ENCODE peak calls at places on chromosomes 2 and 18, in six cellular contexts. One of them, this sample, is unnamed.

GRCh38 chr2:102141915-102142828 is at the start of gene IL1R1:
- DNase-seq in effector memory CD8-positive, alpha-beta T cell: no peak
- DNase-seq in cardiac fibroblast: peak; percentile 70
- DNase-seq in activated effector memory CD4-positive, alpha-beta T cell treated with anti-CD3 and anti-CD28 coated beads, Interleukin-2, amount 50 U/mL, for 16 hours: no peak
- DNase-seq in fibroblast of mammary gland: peak; percentile 70
- DNase-seq in stimulated activated CD8-positive, alpha-beta memory T cell treated with anti-CD3 and anti-CD28 coated beads, Interleukin-4, amount 100 ng/mL, for 24 hours: no peak
- DNase-seq in this sample: peak; percentile 77

GRCh38 chr2:127208313-127208712 is 11.8 kb downstream of the CYP27C1 start:
- DNase-seq in effector memory CD8-positive, alpha-beta T cell: no peak
- DNase-seq in stimulated activated CD8-positive, alpha-beta memory T cell treated with anti-CD3 and anti-CD28 coated beads, Interleukin-4, amount 100 ng/mL, for 24 hours: no peak
- DNase-seq in cardiac fibroblast: no peak
- DNase-seq in activated effector memory CD4-positive, alpha-beta T cell treated with anti-CD3 and anti-CD28 coated beads, Interleukin-2, amount 50 U/mL, for 16 hours: no peak
- DNase-seq in fibroblast of mammary gland: no peak
- DNase-seq in this sample: no peak

GRCh38 chr2:55887906-55888625 is 35.5 kb downstream of the EFEMP1 start:
- DNase-seq in effector memory CD8-positive, alpha-beta T cell: no peak
- DNase-seq in cardiac fibroblast: peak; percentile 96
- DNase-seq in fibroblast of mammary gland: peak; percentile 99
- DNase-seq in activated effector memory CD4-positive, alpha-beta T cell treated with anti-CD3 and anti-CD28 coated beads, Interleukin-2, amount 50 U/mL, for 16 hours: no peak
- DNase-seq in stimulated activated CD8-positive, alpha-beta memory T cell treated with anti-CD3 and anti-CD28 coated beads, Interleukin-4, amount 100 ng/mL, for 24 hours: no peak
- DNase-seq in this sample: peak; percentile 29

GRCh38 chr2:45024600-45025291 is 15.5 kb upstream of the SIX2 start:
- DNase-seq in effector memory CD8-positive, alpha-beta T cell: no peak
- DNase-seq in fibroblast of mammary gland: peak; percentile 95
- DNase-seq in stimulated activated CD8-positive, alpha-beta memory T cell treated with anti-CD3 and anti-CD28 coated beads, Interleukin-4, amount 100 ng/mL, for 24 hours: no peak
- DNase-seq in cardiac fibroblast: peak; percentile 97
- DNase-seq in activated effector memory CD4-positive, alpha-beta T cell treated with anti-CD3 and anti-CD28 coated beads, Interleukin-2, amount 50 U/mL, for 16 hours: no peak
- DNase-seq in this sample: peak; percentile 75

GRCh38 chr2:163657257-163657656 is 78.6 kb downstream of the FIGN start:
- DNase-seq in effector memory CD8-positive, alpha-beta T cell: no peak
- DNase-seq in fibroblast of mammary gland: peak; percentile 80
- DNase-seq in cardiac fibroblast: peak; percentile 82
- DNase-seq in stimulated activated CD8-positive, alpha-beta memory T cell treated with anti-CD3 and anti-CD28 coated beads, Interleukin-4, amount 100 ng/mL, for 24 hours: no peak
- DNase-seq in activated effector memory CD4-positive, alpha-beta T cell treated with anti-CD3 and anti-CD28 coated beads, Interleukin-2, amount 50 U/mL, for 16 hours: no peak
- DNase-seq in this sample: no peak

GRCh38 chr2:108304975-108305374 is 16.3 kb downstream of the SULT1C2 start:
- DNase-seq in cardiac fibroblast: no peak
- DNase-seq in effector memory CD8-positive, alpha-beta T cell: no peak
- DNase-seq in stimulated activated CD8-positive, alpha-beta memory T cell treated with anti-CD3 and anti-CD28 coated beads, Interleukin-4, amount 100 ng/mL, for 24 hours: no peak
- DNase-seq in activated effector memory CD4-positive, alpha-beta T cell treated with anti-CD3 and anti-CD28 coated beads, Interleukin-2, amount 50 U/mL, for 16 hours: no peak
- DNase-seq in fibroblast of mammary gland: no peak
- DNase-seq in this sample: no peak

GRCh38 chr2:49248506-49248905 is 94.2 kb upstream of the FSHR start:
- DNase-seq in cardiac fibroblast: peak; percentile 98
- DNase-seq in activated effector memory CD4-positive, alpha-beta T cell treated with anti-CD3 and anti-CD28 coated beads, Interleukin-2, amount 50 U/mL, for 16 hours: no peak
- DNase-seq in effector memory CD8-positive, alpha-beta T cell: no peak
- DNase-seq in stimulated activated CD8-positive, alpha-beta memory T cell treated with anti-CD3 and anti-CD28 coated beads, Interleukin-4, amount 100 ng/mL, for 24 hours: no peak
- DNase-seq in fibroblast of mammary gland: peak; percentile 98
- DNase-seq in this sample: peak; percentile 36

GRCh38 chr2:27903649-27904544 is 13.4 kb downstream of the BABAM2 start:
- DNase-seq in fibroblast of mammary gland: peak; percentile 82
- DNase-seq in cardiac fibroblast: peak; percentile 86
- DNase-seq in effector memory CD8-positive, alpha-beta T cell: no peak
- DNase-seq in stimulated activated CD8-positive, alpha-beta memory T cell treated with anti-CD3 and anti-CD28 coated beads, Interleukin-4, amount 100 ng/mL, for 24 hours: no peak
- DNase-seq in activated effector memory CD4-positive, alpha-beta T cell treated with anti-CD3 and anti-CD28 coated beads, Interleukin-2, amount 50 U/mL, for 16 hours: no peak
- DNase-seq in this sample: no peak

GRCh38 chr2:6027066-6027465 is 334.9 kb downstream of the SOX11 start:
- DNase-seq in cardiac fibroblast: no peak
- DNase-seq in fibroblast of mammary gland: no peak
- DNase-seq in activated effector memory CD4-positive, alpha-beta T cell treated with anti-CD3 and anti-CD28 coated beads, Interleukin-2, amount 50 U/mL, for 16 hours: no peak
- DNase-seq in effector memory CD8-positive, alpha-beta T cell: no peak
- DNase-seq in stimulated activated CD8-positive, alpha-beta memory T cell treated with anti-CD3 and anti-CD28 coated beads, Interleukin-4, amount 100 ng/mL, for 24 hours: no peak
- DNase-seq in this sample: no peak

GRCh38 chr2:38925982-38926381 is 36.3 kb downstream of the ARHGEF33 start:
- DNase-seq in activated effector memory CD4-positive, alpha-beta T cell treated with anti-CD3 and anti-CD28 coated beads, Interleukin-2, amount 50 U/mL, for 16 hours: no peak
- DNase-seq in effector memory CD8-positive, alpha-beta T cell: no peak
- DNase-seq in stimulated activated CD8-positive, alpha-beta memory T cell treated with anti-CD3 and anti-CD28 coated beads, Interleukin-4, amount 100 ng/mL, for 24 hours: no peak
- DNase-seq in fibroblast of mammary gland: no peak
- DNase-seq in cardiac fibroblast: no peak
- DNase-seq in this sample: no peak

GRCh38 chr2:149169653-149170052 is 131.2 kb downstream of the LYPD6B start:
- DNase-seq in fibroblast of mammary gland: no peak
- DNase-seq in stimulated activated CD8-positive, alpha-beta memory T cell treated with anti-CD3 and anti-CD28 coated beads, Interleukin-4, amount 100 ng/mL, for 24 hours: no peak
- DNase-seq in activated effector memory CD4-positive, alpha-beta T cell treated with anti-CD3 and anti-CD28 coated beads, Interleukin-2, amount 50 U/mL, for 16 hours: no peak
- DNase-seq in cardiac fibroblast: no peak
- DNase-seq in effector memory CD8-positive, alpha-beta T cell: no peak
- DNase-seq in this sample: no peak

GRCh38 chr2:241009601-241010530 is 11.4 kb downstream of the SNED1 start:
- DNase-seq in effector memory CD8-positive, alpha-beta T cell: no peak
- DNase-seq in cardiac fibroblast: peak; percentile 82
- DNase-seq in fibroblast of mammary gland: peak; percentile 82
- DNase-seq in activated effector memory CD4-positive, alpha-beta T cell treated with anti-CD3 and anti-CD28 coated beads, Interleukin-2, amount 50 U/mL, for 16 hours: peak; percentile 71
- DNase-seq in stimulated activated CD8-positive, alpha-beta memory T cell treated with anti-CD3 and anti-CD28 coated beads, Interleukin-4, amount 100 ng/mL, for 24 hours: peak; percentile 21
- DNase-seq in this sample: peak; percentile 63

GRCh38 chr2:30232027-30232800 is 880 bp downstream of the LBH start:
- DNase-seq in activated effector memory CD4-positive, alpha-beta T cell treated with anti-CD3 and anti-CD28 coated beads, Interleukin-2, amount 50 U/mL, for 16 hours: peak; percentile 92
- DNase-seq in stimulated activated CD8-positive, alpha-beta memory T cell treated with anti-CD3 and anti-CD28 coated beads, Interleukin-4, amount 100 ng/mL, for 24 hours: peak; percentile 61
- DNase-seq in fibroblast of mammary gland: no peak
- DNase-seq in cardiac fibroblast: peak; percentile 38
- DNase-seq in effector memory CD8-positive, alpha-beta T cell: peak; percentile 83
- DNase-seq in this sample: peak; percentile 73

GRCh38 chr2:217438136-217438535 is 564.7 kb downstream of the TNS1 start:
- DNase-seq in effector memory CD8-positive, alpha-beta T cell: no peak
- DNase-seq in activated effector memory CD4-positive, alpha-beta T cell treated with anti-CD3 and anti-CD28 coated beads, Interleukin-2, amount 50 U/mL, for 16 hours: no peak
- DNase-seq in cardiac fibroblast: no peak
- DNase-seq in stimulated activated CD8-positive, alpha-beta memory T cell treated with anti-CD3 and anti-CD28 coated beads, Interleukin-4, amount 100 ng/mL, for 24 hours: no peak
- DNase-seq in fibroblast of mammary gland: peak; percentile 37
- DNase-seq in this sample: no peak

GRCh38 chr2:240197439-240198139 is 57.1 kb upstream of the OTOS start:
- DNase-seq in cardiac fibroblast: no peak
- DNase-seq in effector memory CD8-positive, alpha-beta T cell: no peak
- DNase-seq in activated effector memory CD4-positive, alpha-beta T cell treated with anti-CD3 and anti-CD28 coated beads, Interleukin-2, amount 50 U/mL, for 16 hours: no peak
- DNase-seq in fibroblast of mammary gland: no peak
- DNase-seq in stimulated activated CD8-positive, alpha-beta memory T cell treated with anti-CD3 and anti-CD28 coated beads, Interleukin-4, amount 100 ng/mL, for 24 hours: no peak
- DNase-seq in this sample: no peak

GRCh38 chr18:11020454-11020853 is 128.9 kb downstream of the PIEZO2 start:
- DNase-seq in activated effector memory CD4-positive, alpha-beta T cell treated with anti-CD3 and anti-CD28 coated beads, Interleukin-2, amount 50 U/mL, for 16 hours: no peak
- DNase-seq in fibroblast of mammary gland: no peak
- DNase-seq in effector memory CD8-positive, alpha-beta T cell: no peak
- DNase-seq in cardiac fibroblast: no peak
- DNase-seq in stimulated activated CD8-positive, alpha-beta memory T cell treated with anti-CD3 and anti-CD28 coated beads, Interleukin-4, amount 100 ng/mL, for 24 hours: no peak
- DNase-seq in this sample: no peak

GRCh38 chr2:23435250-23436035 is 50.5 kb downstream of the KLHL29 start:
- DNase-seq in cardiac fibroblast: no peak
- DNase-seq in fibroblast of mammary gland: no peak
- DNase-seq in effector memory CD8-positive, alpha-beta T cell: no peak
- DNase-seq in activated effector memory CD4-positive, alpha-beta T cell treated with anti-CD3 and anti-CD28 coated beads, Interleukin-2, amount 50 U/mL, for 16 hours: no peak
- DNase-seq in stimulated activated CD8-positive, alpha-beta memory T cell treated with anti-CD3 and anti-CD28 coated beads, Interleukin-4, amount 100 ng/mL, for 24 hours: no peak
- DNase-seq in this sample: no peak

GRCh38 chr2:233602076-233602475 is 15.4 kb upstream of the UGT1A8 start:
- DNase-seq in activated effector memory CD4-positive, alpha-beta T cell treated with anti-CD3 and anti-CD28 coated beads, Interleukin-2, amount 50 U/mL, for 16 hours: no peak
- DNase-seq in fibroblast of mammary gland: no peak
- DNase-seq in effector memory CD8-positive, alpha-beta T cell: no peak
- DNase-seq in cardiac fibroblast: no peak
- DNase-seq in stimulated activated CD8-positive, alpha-beta memory T cell treated with anti-CD3 and anti-CD28 coated beads, Interleukin-4, amount 100 ng/mL, for 24 hours: no peak
- DNase-seq in this sample: no peak

GRCh38 chr2:168424112-168424951 is 31.7 kb upstream of the CERS6 start:
- DNase-seq in cardiac fibroblast: no peak
- DNase-seq in activated effector memory CD4-positive, alpha-beta T cell treated with anti-CD3 and anti-CD28 coated beads, Interleukin-2, amount 50 U/mL, for 16 hours: no peak
- DNase-seq in effector memory CD8-positive, alpha-beta T cell: no peak
- DNase-seq in stimulated activated CD8-positive, alpha-beta memory T cell treated with anti-CD3 and anti-CD28 coated beads, Interleukin-4, amount 100 ng/mL, for 24 hours: no peak
- DNase-seq in fibroblast of mammary gland: peak; percentile 60
- DNase-seq in this sample: no peak

GRCh38 chr2:217861334-217861877 is 141.4 kb downstream of the TNS1 start:
- DNase-seq in effector memory CD8-positive, alpha-beta T cell: no peak
- DNase-seq in activated effector memory CD4-positive, alpha-beta T cell treated with anti-CD3 and anti-CD28 coated beads, Interleukin-2, amount 50 U/mL, for 16 hours: no peak
- DNase-seq in stimulated activated CD8-positive, alpha-beta memory T cell treated with anti-CD3 and anti-CD28 coated beads, Interleukin-4, amount 100 ng/mL, for 24 hours: no peak
- DNase-seq in cardiac fibroblast: no peak
- DNase-seq in fibroblast of mammary gland: no peak
- DNase-seq in this sample: no peak

GRCh38 chr2:84963692-84964405 is 7.1 kb upstream of the KCMF1 start:
- DNase-seq in activated effector memory CD4-positive, alpha-beta T cell treated with anti-CD3 and anti-CD28 coated beads, Interleukin-2, amount 50 U/mL, for 16 hours: no peak
- DNase-seq in stimulated activated CD8-positive, alpha-beta memory T cell treated with anti-CD3 and anti-CD28 coated beads, Interleukin-4, amount 100 ng/mL, for 24 hours: no peak
- DNase-seq in cardiac fibroblast: peak; percentile 91
- DNase-seq in fibroblast of mammary gland: peak; percentile 97
- DNase-seq in effector memory CD8-positive, alpha-beta T cell: no peak
- DNase-seq in this sample: peak; percentile 56

GRCh38 chr2:88671786-88672427 is 19.6 kb upstream of the RPIA start:
- DNase-seq in stimulated activated CD8-positive, alpha-beta memory T cell treated with anti-CD3 and anti-CD28 coated beads, Interleukin-4, amount 100 ng/mL, for 24 hours: no peak
- DNase-seq in effector memory CD8-positive, alpha-beta T cell: peak; percentile 25
- DNase-seq in fibroblast of mammary gland: peak; percentile 71
- DNase-seq in activated effector memory CD4-positive, alpha-beta T cell treated with anti-CD3 and anti-CD28 coated beads, Interleukin-2, amount 50 U/mL, for 16 hours: no peak
- DNase-seq in cardiac fibroblast: peak; percentile 74
- DNase-seq in this sample: peak; percentile 41

GRCh38 chr18:46071615-46071893 is 506 bp downstream of the PSTPIP2 start:
- DNase-seq in stimulated activated CD8-positive, alpha-beta memory T cell treated with anti-CD3 and anti-CD28 coated beads, Interleukin-4, amount 100 ng/mL, for 24 hours: no peak
- DNase-seq in fibroblast of mammary gland: no peak
- DNase-seq in cardiac fibroblast: no peak
- DNase-seq in activated effector memory CD4-positive, alpha-beta T cell treated with anti-CD3 and anti-CD28 coated beads, Interleukin-2, amount 50 U/mL, for 16 hours: no peak
- DNase-seq in effector memory CD8-positive, alpha-beta T cell: no peak
- DNase-seq in this sample: no peak

GRCh38 chr2:65186872-65187851 is 40.5 kb upstream of the ACTR2 start:
- DNase-seq in fibroblast of mammary gland: peak; percentile 78
- DNase-seq in effector memory CD8-positive, alpha-beta T cell: peak; percentile 60
- DNase-seq in stimulated activated CD8-positive, alpha-beta memory T cell treated with anti-CD3 and anti-CD28 coated beads, Interleukin-4, amount 100 ng/mL, for 24 hours: peak; percentile 47
- DNase-seq in cardiac fibroblast: peak; percentile 84
- DNase-seq in activated effector memory CD4-positive, alpha-beta T cell treated with anti-CD3 and anti-CD28 coated beads, Interleukin-2, amount 50 U/mL, for 16 hours: peak; percentile 85
- DNase-seq in this sample: peak; percentile 85

GRCh38 chr2:157986761-157987160 is 110.6 kb upstream of the ACVR1 start:
- DNase-seq in activated effector memory CD4-positive, alpha-beta T cell treated with anti-CD3 and anti-CD28 coated beads, Interleukin-2, amount 50 U/mL, for 16 hours: no peak
- DNase-seq in effector memory CD8-positive, alpha-beta T cell: no peak
- DNase-seq in stimulated activated CD8-positive, alpha-beta memory T cell treated with anti-CD3 and anti-CD28 coated beads, Interleukin-4, amount 100 ng/mL, for 24 hours: no peak
- DNase-seq in cardiac fibroblast: no peak
- DNase-seq in fibroblast of mammary gland: no peak
- DNase-seq in this sample: no peak

GRCh38 chr2:160406591-160407392 is 86.8 kb downstream of the RBMS1 start:
- DNase-seq in cardiac fibroblast: peak; percentile 83
- DNase-seq in fibroblast of mammary gland: peak; percentile 77
- DNase-seq in activated effector memory CD4-positive, alpha-beta T cell treated with anti-CD3 and anti-CD28 coated beads, Interleukin-2, amount 50 U/mL, for 16 hours: peak; percentile 87
- DNase-seq in effector memory CD8-positive, alpha-beta T cell: peak; percentile 75
- DNase-seq in stimulated activated CD8-positive, alpha-beta memory T cell treated with anti-CD3 and anti-CD28 coated beads, Interleukin-4, amount 100 ng/mL, for 24 hours: peak; percentile 52
- DNase-seq in this sample: no peak

GRCh38 chr2:10303634-10304378 is 1.1 kb downstream of the HPCAL1 start:
- DNase-seq in activated effector memory CD4-positive, alpha-beta T cell treated with anti-CD3 and anti-CD28 coated beads, Interleukin-2, amount 50 U/mL, for 16 hours: peak; percentile 80
- DNase-seq in effector memory CD8-positive, alpha-beta T cell: peak; percentile 55
- DNase-seq in cardiac fibroblast: peak; percentile 28
- DNase-seq in stimulated activated CD8-positive, alpha-beta memory T cell treated with anti-CD3 and anti-CD28 coated beads, Interleukin-4, amount 100 ng/mL, for 24 hours: no peak
- DNase-seq in fibroblast of mammary gland: peak; percentile 54
- DNase-seq in this sample: peak; percentile 67

GRCh38 chr2:227115761-227116160 is 48.2 kb downstream of the COL4A4 start:
- DNase-seq in fibroblast of mammary gland: peak; percentile 89
- DNase-seq in cardiac fibroblast: no peak
- DNase-seq in stimulated activated CD8-positive, alpha-beta memory T cell treated with anti-CD3 and anti-CD28 coated beads, Interleukin-4, amount 100 ng/mL, for 24 hours: no peak
- DNase-seq in activated effector memory CD4-positive, alpha-beta T cell treated with anti-CD3 and anti-CD28 coated beads, Interleukin-2, amount 50 U/mL, for 16 hours: no peak
- DNase-seq in effector memory CD8-positive, alpha-beta T cell: no peak
- DNase-seq in this sample: no peak

GRCh38 chr18:58601468-58602266 is 27.2 kb downstream of the ALPK2 start:
- DNase-seq in fibroblast of mammary gland: no peak
- DNase-seq in effector memory CD8-positive, alpha-beta T cell: no peak
- DNase-seq in stimulated activated CD8-positive, alpha-beta memory T cell treated with anti-CD3 and anti-CD28 coated beads, Interleukin-4, amount 100 ng/mL, for 24 hours: no peak
- DNase-seq in activated effector memory CD4-positive, alpha-beta T cell treated with anti-CD3 and anti-CD28 coated beads, Interleukin-2, amount 50 U/mL, for 16 hours: no peak
- DNase-seq in cardiac fibroblast: no peak
- DNase-seq in this sample: no peak

GRCh38 chr2:58419983-58420382 is 178.9 kb upstream of the FANCL start:
- DNase-seq in stimulated activated CD8-positive, alpha-beta memory T cell treated with anti-CD3 and anti-CD28 coated beads, Interleukin-4, amount 100 ng/mL, for 24 hours: no peak
- DNase-seq in fibroblast of mammary gland: no peak
- DNase-seq in cardiac fibroblast: no peak
- DNase-seq in effector memory CD8-positive, alpha-beta T cell: no peak
- DNase-seq in activated effector memory CD4-positive, alpha-beta T cell treated with anti-CD3 and anti-CD28 coated beads, Interleukin-2, amount 50 U/mL, for 16 hours: no peak
- DNase-seq in this sample: no peak

GRCh38 chr2:111216811-111217652 is 96.3 kb downstream of the BCL2L11 start:
- DNase-seq in effector memory CD8-positive, alpha-beta T cell: no peak
- DNase-seq in stimulated activated CD8-positive, alpha-beta memory T cell treated with anti-CD3 and anti-CD28 coated beads, Interleukin-4, amount 100 ng/mL, for 24 hours: no peak
- DNase-seq in fibroblast of mammary gland: no peak
- DNase-seq in cardiac fibroblast: no peak
- DNase-seq in activated effector memory CD4-positive, alpha-beta T cell treated with anti-CD3 and anti-CD28 coated beads, Interleukin-2, amount 50 U/mL, for 16 hours: no peak
- DNase-seq in this sample: no peak

GRCh38 chr2:230472619-230473018 is 56.6 kb downstream of the SP100 start:
- DNase-seq in activated effector memory CD4-positive, alpha-beta T cell treated with anti-CD3 and anti-CD28 coated beads, Interleukin-2, amount 50 U/mL, for 16 hours: peak; percentile 68
- DNase-seq in stimulated activated CD8-positive, alpha-beta memory T cell treated with anti-CD3 and anti-CD28 coated beads, Interleukin-4, amount 100 ng/mL, for 24 hours: peak; percentile 8
- DNase-seq in fibroblast of mammary gland: peak; percentile 91
- DNase-seq in effector memory CD8-positive, alpha-beta T cell: no peak
- DNase-seq in cardiac fibroblast: peak; percentile 92
- DNase-seq in this sample: no peak

GRCh38 chr2:235320341-235320740 is 173.5 kb upstream of the AGAP1 start:
- DNase-seq in stimulated activated CD8-positive, alpha-beta memory T cell treated with anti-CD3 and anti-CD28 coated beads, Interleukin-4, amount 100 ng/mL, for 24 hours: no peak
- DNase-seq in effector memory CD8-positive, alpha-beta T cell: no peak
- DNase-seq in activated effector memory CD4-positive, alpha-beta T cell treated with anti-CD3 and anti-CD28 coated beads, Interleukin-2, amount 50 U/mL, for 16 hours: no peak
- DNase-seq in cardiac fibroblast: no peak
- DNase-seq in fibroblast of mammary gland: no peak
- DNase-seq in this sample: no peak

GRCh38 chr2:172693529-172694185 is 42.0 kb upstream of the RAPGEF4 start:
- DNase-seq in stimulated activated CD8-positive, alpha-beta memory T cell treated with anti-CD3 and anti-CD28 coated beads, Interleukin-4, amount 100 ng/mL, for 24 hours: no peak
- DNase-seq in cardiac fibroblast: peak; percentile 28
- DNase-seq in effector memory CD8-positive, alpha-beta T cell: no peak
- DNase-seq in fibroblast of mammary gland: peak; percentile 33
- DNase-seq in activated effector memory CD4-positive, alpha-beta T cell treated with anti-CD3 and anti-CD28 coated beads, Interleukin-2, amount 50 U/mL, for 16 hours: no peak
- DNase-seq in this sample: no peak

GRCh38 chr2:189076131-189076530 is 102.0 kb downstream of the COL3A1 start:
- DNase-seq in fibroblast of mammary gland: no peak
- DNase-seq in cardiac fibroblast: no peak
- DNase-seq in effector memory CD8-positive, alpha-beta T cell: no peak
- DNase-seq in stimulated activated CD8-positive, alpha-beta memory T cell treated with anti-CD3 and anti-CD28 coated beads, Interleukin-4, amount 100 ng/mL, for 24 hours: no peak
- DNase-seq in activated effector memory CD4-positive, alpha-beta T cell treated with anti-CD3 and anti-CD28 coated beads, Interleukin-2, amount 50 U/mL, for 16 hours: no peak
- DNase-seq in this sample: no peak

GRCh38 chr2:182616471-182617393 is 99.3 kb upstream of the DNAJC10 start:
- DNase-seq in activated effector memory CD4-positive, alpha-beta T cell treated with anti-CD3 and anti-CD28 coated beads, Interleukin-2, amount 50 U/mL, for 16 hours: no peak
- DNase-seq in effector memory CD8-positive, alpha-beta T cell: no peak
- DNase-seq in fibroblast of mammary gland: peak; percentile 88
- DNase-seq in cardiac fibroblast: peak; percentile 73
- DNase-seq in stimulated activated CD8-positive, alpha-beta memory T cell treated with anti-CD3 and anti-CD28 coated beads, Interleukin-4, amount 100 ng/mL, for 24 hours: no peak
- DNase-seq in this sample: peak; percentile 31

This sample was measured in hepatic stellate cell.